ENCODE peak calls at places on chromosomes 12 and 14, in nine cellular contexts. G is tibial artery, U is stomach, O is vagina, K is HCT116, M is cardiac fibroblast, P is PC-3, Y is astrocyte of the cerebellum, W is OCI-LY7. E is an unnamed sample.

GRCh38 chr14:99564256-99564902 is 39.6 kb downstream of the CCDC85C start:
- DNase-seq in Y (peak; percentile 78), U (peak; percentile 73), W (no peak), O (no peak), P (peak; percentile 58), M (peak; percentile 76), G (peak; percentile 46), K (no peak), E (no peak)

GRCh38 chr14:76502219-76502618 is 126.3 kb downstream of the ESRRB start:
- DNase-seq in O (no peak), M (no peak), Y (no peak), G (no peak), U (no peak), P (no peak), K (no peak), W (no peak), E (no peak)

GRCh38 chr12:68792952-68793351 is 15.0 kb upstream of the MDM2 start:
- DNase-seq in W (peak; percentile 87), K (peak; percentile 59), M (peak; percentile 64), U (no peak), O (no peak), Y (no peak), P (peak; percentile 50), G (no peak), E (no peak)

GRCh38 chr14:69247691-69248440 is 12.1 kb upstream of the GALNT16 start:
- DNase-seq in G (peak; percentile 77), P (peak; percentile 11), K (no peak), U (no peak), Y (peak; percentile 74), O (no peak), M (peak; percentile 77), W (peak; percentile 16), E (no peak)

GRCh38 chr12:7015555-7016370 is 2.5 kb downstream of the LPCAT3 start:
- DNase-seq in U (no peak), P (no peak), M (no peak), G (no peak), O (no peak), W (no peak), Y (no peak), K (no peak), E (no peak)

GRCh38 chr14:34721129-34721528 is 6.7 kb upstream of the CFL2 start:
- DNase-seq in W (no peak), Y (no peak), U (no peak), O (no peak), K (no peak), P (no peak), G (no peak), M (no peak), E (no peak)

GRCh38 chr12:105672576-105672975 is 342.1 kb downstream of the C12orf75 start:
- DNase-seq in W (no peak), U (peak; percentile 42), K (no peak), Y (no peak), M (no peak), P (no peak), G (peak; percentile 47), O (no peak), E (no peak)

GRCh38 chr12:120820885-120821510 is 83.2 kb downstream of the SPPL3 start:
- DNase-seq in M (no peak), O (no peak), W (no peak), Y (no peak), U (no peak), K (no peak), P (no peak), G (no peak), E (no peak)

GRCh38 chr12:113439606-113440030 is 17.4 kb downstream of the SDSL start:
- DNase-seq in G (no peak), O (no peak), K (no peak), W (peak; percentile 59), U (peak; percentile 39), P (peak; percentile 69), M (peak; percentile 43), Y (no peak), E (no peak)

GRCh38 chr12:54563787-54564186 is 14.4 kb downstream of the PDE1B start:
- DNase-seq in K (no peak), O (no peak), P (no peak), Y (no peak), U (no peak), W (no peak), M (no peak), G (no peak), E (no peak)

DNA sequence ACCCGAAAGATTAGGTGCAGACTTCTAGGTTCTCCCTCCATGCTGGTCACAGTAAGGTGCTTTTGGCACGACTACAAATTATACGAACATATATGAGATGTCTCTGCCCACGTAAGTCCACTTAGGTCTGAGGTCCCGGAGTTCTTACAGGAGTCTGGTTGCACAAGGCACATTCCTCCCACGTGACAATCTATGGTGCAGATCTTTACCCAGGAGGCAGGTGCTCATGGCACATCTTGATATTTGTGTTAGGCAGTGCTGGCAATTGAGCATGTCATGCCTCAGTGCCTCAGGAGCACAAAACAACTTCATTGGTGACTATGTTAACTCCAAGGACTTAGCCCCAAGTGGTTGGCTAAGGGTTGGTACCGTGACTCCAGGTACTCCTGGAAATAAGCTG is 92.0 kb upstream of the AMN1 start:
- DNase-seq in G (no peak), M (no peak), O (no peak), K (no peak), U (no peak), W (no peak), Y (no peak), P (no peak), E (no peak)
- TF ChIP-seq CTCF in G (no peak), M (no peak), O (no peak), K (no peak), U (no peak), W (no peak), Y (no peak), P (no peak), E (no peak)

GRCh38 chr14:54652890-54653201 is 85.9 kb downstream of the SAMD4A start:
- DNase-seq in P (no peak), W (no peak), G (no peak), K (no peak), U (no peak), M (no peak), Y (no peak), O (no peak), E (no peak)
- H3K4me3 ChIP-seq in P (peak overlapping the region; percentile 45), W (no peak overlapping the region), G (peak overlapping the region; percentile 43), K (peak overlapping the region; percentile 47), U (peak overlapping the region; percentile 13), M (no peak overlapping the region), Y (peak overlapping the region; percentile 24), O (peak overlapping the region; percentile 18), E (no peak overlapping the region)

GRCh38 chr12:8680533-8680932 is 17.3 kb upstream of the RIMKLB start:
- DNase-seq in K (no peak), M (no peak), P (no peak), W (no peak), Y (no peak), U (no peak), O (no peak), G (no peak), E (no peak)
- TF ChIP-seq CTCF in K (no peak), M (no peak), P (peak; percentile 12), W (peak; percentile 63), Y (peak; percentile 10), U (no peak), O (no peak), G (no peak), E (no peak)

GRCh38 chr14:104461676-104462443 is 117.7 kb upstream of the C14orf180 start:
- DNase-seq in G (no peak), Y (no peak), O (peak; percentile 88), P (no peak), W (no peak), K (no peak), U (no peak), M (no peak), E (no peak)
- H3K4me3 ChIP-seq in G (no peak overlapping the region), Y (no peak overlapping the region), O (peak overlapping the region; percentile 22), P (no peak overlapping the region), W (no peak overlapping the region), K (no peak overlapping the region), U (peak overlapping the region; percentile 43), M (no peak overlapping the region), E (no peak overlapping the region)

DNA sequence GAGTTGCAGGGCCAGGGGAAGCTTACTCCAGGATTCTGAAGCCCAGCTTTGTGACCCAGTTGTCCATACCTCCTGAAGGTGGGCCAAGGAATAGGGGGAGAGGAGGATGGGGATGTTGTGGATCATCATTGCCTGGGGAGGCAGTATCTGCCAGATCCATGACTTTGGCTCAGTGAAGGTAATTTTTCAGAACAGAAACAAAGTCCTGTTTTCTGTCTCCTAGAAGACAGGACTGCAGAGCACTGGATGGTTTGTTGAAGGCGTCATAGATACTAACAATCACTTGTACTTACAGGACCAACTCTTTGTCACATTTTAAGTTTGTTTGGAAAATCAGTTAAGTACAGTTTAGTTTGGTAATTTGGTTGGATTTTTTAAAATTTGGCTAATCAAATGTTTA is 38.4 kb downstream of the ANO6 start:
- DNase-seq in W (no peak), P (no peak), U (no peak), K (no peak), Y (no peak), G (no peak), O (no peak), M (no peak), E (no peak)
- TF ChIP-seq CTCF in W (no peak), P (no peak), U (no peak), K (no peak), Y (no peak), G (no peak), O (no peak), M (no peak), E (no peak)

GRCh38 chr14:106844608-106845285 is 1318.4 kb downstream of the TMEM121 start:
- DNase-seq in Y (no peak), W (peak; percentile 82), P (peak; percentile 51), K (no peak), U (peak; percentile 64), O (no peak), M (peak; percentile 37), G (peak; percentile 53), E (no peak)

GRCh38 chr14:106845286-106846087 is 1319.1 kb downstream of the TMEM121 start:
- DNase-seq in W (peak; percentile 90), M (peak; percentile 68), Y (no peak), P (peak; percentile 69), K (no peak), U (peak; percentile 87), G (no peak), O (no peak), E (peak; percentile 79)

GRCh38 chr14:106842687-106843086 is 1316.3 kb downstream of the TMEM121 start:
- DNase-seq in K (no peak), Y (no peak), P (peak; percentile 34), G (no peak), W (peak; percentile 10), O (no peak), U (peak; percentile 46), M (no peak), E (no peak)

GRCh38 chr14:106843376-106843775 is 1317.0 kb downstream of the TMEM121 start:
- DNase-seq in U (no peak), W (peak; percentile 87), M (no peak), K (no peak), O (no peak), Y (no peak), P (no peak), G (no peak), E (no peak)

DNA sequence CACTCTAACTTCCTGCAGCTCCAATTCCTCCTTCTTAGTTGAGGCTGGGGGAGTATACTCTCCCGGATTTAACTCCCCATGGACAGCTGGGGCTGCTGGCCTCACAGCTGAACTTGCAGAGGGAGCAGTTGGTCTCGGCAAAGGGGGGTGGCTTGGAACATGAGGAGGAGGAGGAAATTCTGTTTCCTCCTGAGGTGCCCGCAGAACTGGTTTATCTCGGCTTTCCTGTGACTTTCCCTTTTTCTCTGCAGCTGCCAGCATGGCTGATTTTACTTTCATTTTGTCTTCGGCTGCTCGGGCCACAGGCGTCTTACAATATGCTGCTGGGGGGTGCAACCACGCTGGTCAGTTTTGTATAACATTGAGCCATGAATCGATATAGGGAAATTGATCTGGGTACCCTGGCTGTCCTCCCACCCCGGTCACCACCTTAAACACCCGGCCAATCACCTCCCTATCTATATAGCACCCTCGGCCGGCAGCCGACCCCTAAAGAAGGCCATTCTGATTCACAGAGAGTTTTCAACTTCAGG is 1317.6 kb downstream of the TMEM121 start:
- DNase-seq in O (no peak), Y (no peak), G (no peak), K (no peak), W (peak; percentile 63), U (peak; percentile 75), M (peak; percentile 40), P (peak; percentile 57), E (no peak)
- H3K4me3 ChIP-seq in O (peak overlapping the region; percentile 34), Y (no peak overlapping the region), G (peak overlapping the region; percentile 45), K (no peak overlapping the region), W (peak overlapping the region; percentile 87), U (peak overlapping the region; percentile 50), M (no peak overlapping the region), P (peak overlapping the region; percentile 83), E (peak overlapping the region; percentile 43)

E was measured in kidney epithelial cell.